ENCODE peak calls at places on chromosomes 12 and 14, in seven cellular contexts. U is stimulated activated CD4-positive, alpha-beta T cell treated with anti-CD3 and anti-CD28 coated beads, Interleukin-15, amount 100 ng/mL, for 1 hour; Y is NCI-H2081; B is body of pancreas; R is glutamatergic neuron; K is HEK293T; X is activated gamma-delta T cell treated with Interleukin-2 at 50 U/mL for 16 hours. Z is an unnamed sample.

GRCh38 chr14:52031781-52032180 is 37.1 kb downstream of the NID2 start:
- DNase-seq in U (no peak), Y (no peak), B (peak; percentile 68), R (no peak), K (no peak), X (no peak), Z (no peak)

GRCh38 chr12:123546281-123546680 is 12.8 kb upstream of the RILPL1 start:
- DNase-seq in U (no peak), Y (no peak), B (no peak), R (no peak), K (no peak), X (no peak), Z (no peak)

GRCh38 chr12:12278899-12279298 is 12.1 kb upstream of the LRP6 start:
- DNase-seq in U (no peak), Y (no peak), B (no peak), R (no peak), K (no peak), X (no peak), Z (no peak)

GRCh38 chr12:109833307-109834189 is at the start of gene TRPV4:
- DNase-seq in U (no peak), Y (no peak), B (peak; percentile 26), R (peak; percentile 38), K (peak; percentile 60), X (no peak), Z (no peak)

GRCh38 chr12:43579240-43579639 is 27.2 kb upstream of the ADAMTS20 start:
- DNase-seq in U (no peak), Y (no peak), B (no peak), R (no peak), K (no peak), X (no peak), Z (no peak)

GRCh38 chr12:12533238-12533829 is 29.3 kb downstream of the DUSP16 start:
- DNase-seq in U (no peak), Y (peak; percentile 79), B (peak; percentile 90), R (no peak), K (no peak), X (no peak), Z (no peak)

GRCh38 chr12:45969084-45969483 is 21.3 kb downstream of the SCAF11 start:
- DNase-seq in U (no peak), Y (no peak), B (no peak), R (no peak), K (no peak), X (no peak), Z (no peak)

GRCh38 chr14:20493634-20494033 is 11.7 kb upstream of the RNASE10 start:
- DNase-seq in U (no peak), Y (no peak), B (peak; percentile 25), R (no peak), K (no peak), X (no peak), Z (no peak)

GRCh38 chr14:104087981-104088850 is 2.7 kb downstream of the ASPG start:
- DNase-seq in U (no peak), Y (no peak), B (no peak), R (peak; percentile 24), K (no peak), X (no peak), Z (no peak)

GRCh38 chr14:33120341-33120740 is 181.7 kb downstream of the NPAS3 start:
- DNase-seq in U (no peak), Y (no peak), B (no peak), R (no peak), K (no peak), X (no peak), Z (no peak)

GRCh38 chr12:116529048-116529447 is 30.1 kb upstream of the MAP1LC3B2 start:
- DNase-seq in U (no peak), Y (no peak), B (peak; percentile 75), R (no peak), K (no peak), X (no peak), Z (no peak)

GRCh38 chr12:67472551-67472950 is 176.0 kb upstream of the DYRK2 start:
- DNase-seq in U (no peak), Y (peak; percentile 10), B (no peak), R (no peak), K (no peak), X (no peak), Z (no peak)

GRCh38 chr12:1272132-1272531 is 281.1 kb downstream of the ERC1 start:
- DNase-seq in U (no peak), Y (no peak), B (no peak), R (no peak), K (no peak), X (no peak), Z (no peak)

GRCh38 chr12:48750769-48751356 is 34.4 kb upstream of the CCNT1 start:
- DNase-seq in U (no peak), Y (no peak), B (no peak), R (no peak), K (no peak), X (no peak), Z (no peak)